ENCODE peak calls at places on chromosomes 12 and 14, in seven cellular contexts. B, M, O, N, P, A and E are unnamed samples.

GRCh38 chr14:54299393-54300363 is 97.1 kb upstream of the CDKN3 start:
- DNase-seq in O (no peak), A (no peak), M (no peak), P (peak; percentile 74), B (no peak), N (no peak), E (no peak)

GRCh38 chr14:45793081-45793480 is 540.1 kb upstream of the MIS18BP1 start:
- DNase-seq in O (no peak), B (no peak), N (no peak), P (no peak), A (no peak), M (peak; percentile 66), E (no peak)

GRCh38 chr14:95274283-95274682 is 45.4 kb downstream of the CLMN start:
- DNase-seq in P (no peak), B (no peak), O (no peak), N (no peak), A (no peak), M (no peak), E (no peak)

GRCh38 chr12:115023279-115023678 is 339.3 kb upstream of the TBX3 start:
- DNase-seq in N (no peak), B (no peak), O (no peak), M (no peak), A (no peak), P (peak; percentile 80), E (no peak)

GRCh38 chr12:111411187-111411764 is 5.6 kb downstream of the SH2B3 start:
- DNase-seq in A (no peak), M (no peak), O (no peak), B (no peak), P (no peak), N (no peak), E (no peak)

GRCh38 chr14:29800961-29801360 is 126.7 kb downstream of the PRKD1 start:
- DNase-seq in P (no peak), O (no peak), M (no peak), N (no peak), B (no peak), A (no peak), E (peak; percentile 50)

GRCh38 chr12:57621497-57622292 is 10.5 kb downstream of the ARHGEF25 start:
- DNase-seq in A (no peak), B (peak; percentile 81), N (no peak), M (no peak), P (no peak), O (no peak), E (peak; percentile 58)

GRCh38 chr14:32021341-32021740 is 55.8 kb upstream of the ARHGAP5 start:
- DNase-seq in N (no peak), B (no peak), O (no peak), P (no peak), M (no peak), A (no peak), E (no peak)

GRCh38 chr14:64747327-64747726 is 43.1 kb downstream of the PLEKHG3 start:
- DNase-seq in N (no peak), P (no peak), M (no peak), B (no peak), A (no peak), O (no peak), E (no peak)

GRCh38 chr12:14417717-14418116 is 52.2 kb downstream of the ATF7IP start:
- DNase-seq in A (peak; percentile 43), M (peak; percentile 88), B (peak; percentile 67), P (peak; percentile 84), N (peak; percentile 74), O (peak; percentile 22), E (peak; percentile 97)

GRCh38 chr14:50001999-50002925 is 109.4 kb downstream of the ARF6 start:
- DNase-seq in P (peak; percentile 58), N (peak; percentile 32), B (peak; percentile 58), O (peak; percentile 42), A (peak; percentile 28), M (peak; percentile 85), E (peak; percentile 97)

GRCh38 chr12:29763301-29763683 is 20.4 kb downstream of the TMTC1 start:
- DNase-seq in O (no peak), A (no peak), M (no peak), P (no peak), B (no peak), N (no peak), E (no peak)

GRCh38 chr12:21541773-21542172 is 15.7 kb downstream of the SPX start:
- DNase-seq in A (no peak), M (no peak), B (no peak), N (no peak), O (no peak), P (no peak), E (no peak)

GRCh38 chr12:45730116-45730841 is 773 bp downstream of the ARID2 start:
- DNase-seq in P (peak; percentile 50), M (peak; percentile 28), B (peak; percentile 70), N (peak; percentile 58), O (peak; percentile 29), A (peak; percentile 34), E (peak; percentile 64)

GRCh38 chr14:101713641-101714349 is 47.7 kb upstream of the PPP2R5C start:
- DNase-seq in P (no peak), A (no peak), O (no peak), B (no peak), N (no peak), M (no peak), E (no peak)

GRCh38 chr14:76708028-76708427 is 53.2 kb upstream of the VASH1 start:
- DNase-seq in M (peak; percentile 5), O (no peak), B (no peak), P (no peak), N (no peak), A (no peak), E (no peak)

GRCh38 chr12:131882804-131883520 is 11.5 kb upstream of the ULK1 start:
- DNase-seq in O (no peak), M (no peak), N (no peak), B (no peak), P (no peak), A (no peak), E (no peak)

GRCh38 chr12:9943244-9943643 is 11.1 kb upstream of the CLEC2A start:
- DNase-seq in A (no peak), N (no peak), B (no peak), P (no peak), O (no peak), M (no peak), E (no peak)

GRCh38 chr12:69052613-69053408 is 119.8 kb upstream of the CPM start:
- DNase-seq in N (peak; percentile 80), O (no peak), P (peak; percentile 85), M (peak; percentile 75), B (no peak), A (no peak), E (peak; percentile 60)

GRCh38 chr12:104758771-104759170 is 199.3 kb downstream of the SLC41A2 start:
- DNase-seq in N (no peak), O (no peak), P (no peak), B (no peak), M (no peak), A (no peak), E (no peak)

GRCh38 chr12:132342322-132342721 is 12.9 kb upstream of the GALNT9 start:
- DNase-seq in O (no peak), P (no peak), N (no peak), A (no peak), B (no peak), M (no peak), E (no peak)

GRCh38 chr12:88083634-88084033 is 54.4 kb upstream of the C12orf50 start:
- DNase-seq in A (no peak), P (no peak), O (no peak), B (no peak), M (no peak), N (no peak), E (no peak)

GRCh38 chr12:80567391-80567790 is 123.4 kb downstream of the PTPRQ start:
- DNase-seq in N (peak; percentile 61), O (no peak), P (no peak), M (peak; percentile 72), B (no peak), A (no peak), E (no peak)

GRCh38 chr12:32107376-32108267 is 975 bp downstream of the BICD1 start:
- DNase-seq in M (peak; percentile 82), P (peak; percentile 68), N (peak; percentile 86), O (no peak), B (no peak), A (no peak), E (peak; percentile 71)

GRCh38 chr14:71943695-71944018 is 11.4 kb downstream of the RGS6 start:
- DNase-seq in N (no peak), O (no peak), M (no peak), B (no peak), A (no peak), P (no peak), E (no peak)

GRCh38 chr12:11978985-11979384 is 91.8 kb upstream of the BCL2L14 start:
- DNase-seq in O (no peak), B (no peak), M (peak; percentile 86), A (no peak), P (peak; percentile 49), N (peak; percentile 81), E (no peak)

GRCh38 chr14:23695220-23695999 is 59.2 kb downstream of the DHRS2 start:
- DNase-seq in B (no peak), P (no peak), O (no peak), A (peak; percentile 25), N (no peak), M (no peak), E (no peak)

GRCh38 chr14:59358105-59358504 is 107.1 kb downstream of the GPR135 start:
- DNase-seq in M (peak; percentile 88), B (peak; percentile 63), A (peak; percentile 48), O (no peak), N (peak; percentile 91), P (peak; percentile 92), E (no peak)

GRCh38 chr12:65911321-65911720 is 87.0 kb downstream of the HMGA2 start:
- DNase-seq in N (peak; percentile 46), A (peak; percentile 26), O (no peak), M (peak; percentile 41), B (no peak), P (peak; percentile 63), E (peak; percentile 50)

GRCh38 chr14:29098625-29099024 is 332.0 kb downstream of the FOXG1 start:
- DNase-seq in N (no peak), M (no peak), P (no peak), A (no peak), B (no peak), O (no peak), E (no peak)

GRCh38 chr12:10720974-10721565 is 2.1 kb downstream of the YBX3 start:
- DNase-seq in M (peak; percentile 17), O (no peak), B (no peak), N (no peak), A (no peak), P (no peak), E (no peak)

GRCh38 chr14:72651081-72651480 is 242.8 kb downstream of the DPF3 start:
- DNase-seq in A (no peak), B (no peak), O (no peak), N (no peak), P (peak; percentile 92), M (no peak), E (no peak)

GRCh38 chr14:76280221-76280620 is 95.7 kb upstream of the ESRRB start:
- DNase-seq in P (no peak), A (no peak), M (no peak), B (no peak), O (no peak), N (no peak), E (no peak)

GRCh38 chr12:1838223-1838993 is 18.0 kb downstream of the LRTM2 start:
- DNase-seq in P (no peak), B (no peak), N (no peak), O (no peak), A (no peak), M (no peak), E (no peak)